ENCODE peak calls at places on chromosome 17, in five cellular contexts. E is SK-N-SH, U is hepatocyte, B is ascending aorta, W is neural progenitor cell. K is an unnamed sample.

GRCh38 chr17:81368623-81369022 is 26.6 kb upstream of the BAHCC1 start:
- DNase-seq in U (no peak), B (no peak), E (no peak), W (no peak), K (no peak)

GRCh38 chr17:2792541-2793169 is 3.6 kb upstream of the RAP1GAP2 start:
- DNase-seq in W (no peak), U (no peak), E (no peak), B (no peak), K (no peak)

GRCh38 chr17:8264320-8264719 is 15.2 kb downstream of the PFAS start:
- DNase-seq in B (no peak), U (no peak), E (no peak), W (no peak), K (no peak)

GRCh38 chr17:44155488-44155887 is 13.8 kb downstream of the HROB start:
- DNase-seq in U (no peak), B (no peak), W (no peak), E (no peak), K (no peak)

GRCh38 chr17:61734012-61734411 is 129.3 kb downstream of the BRIP1 start:
- DNase-seq in E (no peak), W (no peak), B (no peak), U (no peak), K (no peak)

GRCh38 chr17:82839617-82840292 is at the start of gene ZNF750:
- DNase-seq in W (no peak), B (no peak), E (no peak), U (no peak), K (no peak)

GRCh38 chr17:69809331-69809730 is 265.7 kb upstream of the KCNJ16 start:
- DNase-seq in E (no peak), U (no peak), W (no peak), B (no peak), K (no peak)

GRCh38 chr17:44279586-44280344 is 11.8 kb upstream of the SLC4A1 start:
- DNase-seq in U (peak), B (peak), W (no peak), E (no peak), K (peak)

GRCh38 chr17:38674013-38674748 is 576 bp downstream of the EPOP start:
- DNase-seq in U (peak), B (no peak), W (peak), E (peak), K (no peak)

GRCh38 chr17:27038676-27039075 is 255.2 kb upstream of the WSB1 start:
- DNase-seq in B (no peak), E (peak), U (no peak), W (no peak), K (no peak)

GRCh38 chr17:35373532-35373983 is at the start of gene SLFN11:
- DNase-seq in U (peak), E (peak), W (peak), B (peak), K (no peak)

GRCh38 chr17:22202702-22203101 is 510.4 kb downstream of the KCNJ18 start:
- DNase-seq in U (no peak), W (no peak), E (no peak), B (no peak), K (no peak)

GRCh38 chr17:43176119-43176570 is 5.1 kb downstream of the NBR1 start:
- DNase-seq in W (no peak), U (peak), E (no peak), B (no peak), K (no peak)

GRCh38 chr17:60637683-60638082 is 37.7 kb downstream of the PPM1D start:
- DNase-seq in E (no peak), B (no peak), U (no peak), W (no peak), K (no peak)

GRCh38 chr17:31722251-31723056 is 136.6 kb downstream of the COPRS start:
- DNase-seq in B (peak), W (no peak), E (no peak), U (no peak), K (peak)

GRCh38 chr17:28878981-28879380 is 18.6 kb downstream of the FLOT2 start:
- DNase-seq in B (no peak), E (peak), U (peak), W (peak), K (no peak)

GRCh38 chr17:51120357-51120738 is 320 bp downstream of the SPAG9 start:
- DNase-seq in E (peak), U (no peak), B (no peak), W (no peak), K (no peak)

GRCh38 chr17:76188213-76189060 is 47.4 kb upstream of the FOXJ1 start:
- DNase-seq in W (no peak), B (no peak), E (no peak), U (no peak), K (peak)

GRCh38 chr17:6910987-6911603 is 79.6 kb upstream of the TEKT1 start:
- DNase-seq in B (no peak), E (peak), W (peak), U (peak), K (no peak)

GRCh38 chr17:81403040-81403467 is 7.8 kb downstream of the BAHCC1 start:
- DNase-seq in E (no peak), W (peak), U (no peak), B (no peak), K (no peak)

GRCh38 chr17:50314456-50315011 is 31.4 kb upstream of the XYLT2 start:
- DNase-seq in B (no peak), U (no peak), W (no peak), E (no peak), K (no peak)

GRCh38 chr17:70093163-70093562 is 18.1 kb downstream of the KCNJ16 start:
- DNase-seq in E (no peak), U (no peak), W (no peak), B (no peak), K (no peak)

GRCh38 chr17:49571283-49571682 is 4.4 kb upstream of the NXPH3 start:
- DNase-seq in E (peak), B (no peak), W (no peak), U (no peak), K (no peak)

GRCh38 chr17:45720386-45720785 is 63.7 kb upstream of the CRHR1 start:
- DNase-seq in B (no peak), E (no peak), W (no peak), U (no peak), K (no peak)

GRCh38 chr17:45319239-45319703 is 2.5 kb upstream of the MAP3K14 start:
- DNase-seq in B (no peak), W (no peak), E (no peak), U (peak), K (peak)

GRCh38 chr17:32755045-32755805 is 121.7 kb downstream of the MYO1D start:
- DNase-seq in E (peak), U (peak), W (peak), B (no peak), K (peak)

GRCh38 chr17:7222093-7222971 is 2.6 kb downstream of the ACADVL start:
- DNase-seq in B (no peak), W (no peak), E (no peak), U (no peak), K (no peak)

GRCh38 chr17:68314916-68315535 is 23.7 kb downstream of the ARSG start:
- DNase-seq in W (no peak), U (no peak), E (no peak), B (no peak), K (no peak)

GRCh38 chr17:8225813-8226535 is 15.6 kb upstream of the AURKB start:
- DNase-seq in U (peak), E (no peak), W (peak), B (no peak), K (no peak)

GRCh38 chr17:4786111-4786491 is at the start of gene VMO1:
- DNase-seq in E (peak), B (peak), U (no peak), W (peak), K (no peak)

GRCh38 chr17:82213251-82214011 is 789 bp upstream of the CCDC57 start:
- DNase-seq in U (peak), B (peak), W (peak), E (peak), K (no peak)

GRCh38 chr17:54727624-54728023 is 173.0 kb upstream of the TOM1L1 start:
- DNase-seq in U (no peak), E (no peak), B (no peak), W (peak), K (no peak)

DNA sequence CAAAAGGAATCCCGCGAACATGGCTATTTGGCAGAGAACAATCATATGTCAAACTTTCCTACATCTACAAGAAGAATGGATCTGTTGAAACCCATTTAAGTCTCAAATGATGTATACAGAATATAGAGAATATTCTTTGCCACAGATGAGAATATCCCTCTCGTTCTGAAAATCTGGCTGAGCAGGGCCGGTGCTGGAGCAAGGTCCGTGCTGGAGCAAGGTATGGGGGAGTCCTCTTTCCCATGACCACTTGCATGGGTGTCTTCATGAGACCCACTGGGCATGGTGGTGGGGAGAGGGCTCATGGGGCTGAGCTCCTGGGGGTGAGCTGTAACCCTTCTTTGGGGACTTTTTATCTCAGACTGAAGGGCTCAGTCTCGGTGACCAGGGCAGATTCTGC is 440.9 kb downstream of the SOX9 start:
- DNase-seq in W (no peak), B (no peak), U (no peak), E (no peak), K (no peak)
- TF ChIP-seq CTCF in W (no peak), B (no peak), U (no peak), E (no peak), K (no peak)

GRCh38 chr17:57945999-57946797 is 9.0 kb downstream of the CUEDC1 start:
- DNase-seq in W (no peak), E (no peak), U (no peak), B (no peak), K (no peak)
- H3K4me3 ChIP-seq in W (no peak), E (no peak), U (no peak), B (peak), K (peak)

DNA sequence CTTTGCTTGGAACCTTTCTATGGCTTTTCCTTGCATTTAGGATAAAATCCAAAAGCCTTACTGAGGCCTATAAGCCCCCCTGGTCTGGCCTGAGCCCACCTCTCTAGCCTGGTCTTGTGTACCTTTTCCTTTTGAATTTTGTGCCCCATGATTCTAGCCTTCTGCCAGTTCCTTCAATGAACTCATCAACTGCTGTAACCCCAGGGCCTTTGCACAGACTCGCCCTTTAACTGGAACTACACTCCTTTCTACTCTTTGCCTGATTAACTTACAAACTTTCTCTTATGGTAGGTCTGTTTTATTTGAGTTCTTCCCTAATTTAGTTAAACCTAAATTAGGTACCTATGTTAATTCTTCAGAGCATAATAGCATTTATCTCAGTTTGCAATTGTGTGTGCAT is 24.2 kb downstream of the GJD3 start:
- DNase-seq in W (no peak), B (no peak), E (no peak), U (no peak), K (no peak)
- TF ChIP-seq CTCF in W (no peak), B (no peak), E (no peak), U (no peak), K (no peak)

DNA sequence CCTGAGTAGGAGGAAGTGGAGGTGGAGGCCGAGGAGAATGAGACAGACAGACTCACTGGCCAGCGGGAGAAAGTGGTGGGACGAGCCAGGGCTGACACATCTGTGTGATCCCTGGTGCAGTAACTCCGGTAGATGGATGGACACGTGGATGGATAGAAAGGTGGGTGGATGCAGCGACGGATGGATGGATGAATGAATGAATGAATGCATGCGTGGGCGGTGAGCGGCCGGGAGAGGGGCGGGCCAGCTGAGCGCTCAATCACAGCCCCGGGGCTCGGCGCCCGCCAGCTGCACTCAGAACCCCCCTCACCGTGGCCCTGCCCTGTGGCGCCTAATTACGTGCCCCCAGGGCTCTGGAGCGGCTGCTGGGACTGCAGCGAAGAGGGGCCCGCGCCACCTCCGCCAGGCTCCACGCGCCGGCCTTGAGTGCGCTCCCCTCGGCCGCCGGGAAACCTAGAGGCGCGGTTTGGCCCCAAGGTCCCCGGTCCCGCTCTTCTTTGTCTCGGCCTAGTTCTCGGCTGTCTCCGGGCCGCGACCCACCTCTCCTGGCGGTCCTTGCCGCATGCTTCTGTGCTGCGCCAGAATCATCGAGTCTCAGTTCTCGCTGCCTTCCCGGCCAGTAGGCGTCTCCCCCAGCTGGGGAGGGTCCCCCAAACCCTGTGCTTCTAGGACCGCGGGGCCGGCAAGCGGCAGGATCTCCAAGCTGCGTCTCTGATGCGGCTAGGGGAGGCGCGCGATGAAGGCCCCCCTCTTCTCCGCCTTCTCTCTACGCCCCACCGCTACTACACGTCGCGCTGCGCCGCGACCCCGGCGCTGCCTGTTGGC is 41.0 kb downstream of the RAI1 start:
- DNase-seq in W (peak), B (no peak), E (peak), U (no peak), K (no peak)
- H3K4me3 ChIP-seq in W (peak), B (peak), E (no peak), U (no peak), K (peak)

DNA sequence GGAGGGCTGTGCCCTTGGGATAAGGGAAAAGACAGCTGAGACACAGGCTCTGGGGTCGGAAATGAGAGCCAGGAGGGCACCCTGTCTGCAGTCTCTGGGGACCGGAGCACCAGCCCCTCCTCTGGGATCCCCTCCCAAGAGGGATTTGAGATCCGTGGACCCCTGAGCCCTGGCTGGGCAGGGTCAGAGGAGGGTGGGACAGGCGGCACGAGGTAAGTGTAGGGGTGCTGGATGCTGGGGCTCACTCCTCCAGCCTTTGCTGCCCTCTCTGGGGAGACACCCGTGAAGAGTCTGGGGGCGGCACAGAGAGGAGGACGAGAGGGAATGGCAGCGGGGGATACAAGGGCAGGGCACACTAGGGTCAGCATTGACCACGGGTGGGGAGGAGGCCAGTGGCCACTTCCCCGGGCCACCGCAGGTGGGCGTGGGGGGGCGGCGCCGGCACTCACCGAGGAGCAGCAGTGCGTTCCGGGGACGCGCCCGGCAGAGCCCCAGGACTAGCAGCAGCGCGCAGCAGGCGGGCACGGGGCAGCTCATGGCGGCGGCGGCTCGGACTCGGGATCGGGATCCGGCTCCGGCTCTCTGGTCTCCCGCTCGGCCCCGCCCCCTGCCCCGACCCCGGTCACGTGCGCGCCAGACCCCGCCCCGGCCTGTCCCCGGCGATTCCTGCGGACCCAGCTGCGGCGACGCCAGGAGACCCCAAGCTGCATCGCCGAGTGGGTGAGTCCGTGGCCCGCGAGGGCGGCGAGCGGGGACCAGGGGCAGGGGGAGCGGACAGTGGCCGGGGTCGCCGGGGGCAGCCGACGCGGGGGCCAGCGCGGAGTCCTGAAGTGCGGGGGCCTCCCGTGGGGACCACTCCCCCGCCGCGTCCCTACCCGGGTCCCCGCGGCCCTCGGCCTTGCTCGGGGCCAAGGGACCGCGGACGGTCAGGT is at the start of the genes SGSH and SLC26A11:
- DNase-seq in U (peak), W (peak), E (peak), B (peak), K (no peak)
- TF ChIP-seq CTCF in U (no peak), W (no peak), E (peak), B (no peak), K (no peak)

DNA sequence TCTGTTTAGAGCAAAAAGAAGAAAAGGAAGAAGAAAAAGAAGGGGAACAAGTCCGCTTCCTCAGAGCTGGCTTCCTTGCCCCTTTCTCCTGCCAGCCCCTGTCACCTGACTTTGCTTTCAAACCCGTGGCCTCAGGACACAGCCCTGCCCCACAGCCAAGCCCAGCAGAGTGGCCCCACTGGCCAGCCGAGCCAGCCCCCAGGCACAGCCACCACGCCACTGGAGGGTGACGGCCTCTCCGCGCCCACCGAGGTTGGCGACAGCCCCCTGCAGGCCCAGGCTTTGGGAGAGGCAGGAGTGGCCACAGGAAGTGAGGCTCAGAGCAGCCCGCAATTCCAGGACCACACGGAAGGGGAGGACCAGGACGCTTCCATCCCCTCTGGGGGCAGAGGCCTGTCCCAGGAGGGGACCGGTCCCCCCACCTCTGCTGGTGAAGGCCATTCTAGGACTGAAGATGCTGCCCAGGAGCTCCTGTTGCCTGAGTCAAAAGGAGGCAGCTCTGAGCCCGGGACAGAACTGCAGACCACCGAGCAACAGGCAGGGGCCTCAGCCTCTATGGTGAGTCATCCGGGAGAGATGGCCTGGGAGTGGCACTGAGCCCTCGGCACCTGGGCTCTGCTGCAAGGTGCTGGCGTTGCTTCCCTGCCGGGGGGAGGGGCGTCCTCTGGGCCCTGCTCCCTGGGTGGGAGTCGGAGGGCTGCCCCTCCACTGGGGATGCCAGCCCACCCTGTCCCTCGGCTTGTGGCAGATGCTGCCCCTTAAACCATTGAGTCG is 27.3 kb downstream of the RNF213 start:
- DNase-seq in B (no peak), W (no peak), E (no peak), U (no peak), K (no peak)
- H3K4me3 ChIP-seq in B (no peak), W (no peak), E (no peak), U (no peak), K (no peak)

DNA sequence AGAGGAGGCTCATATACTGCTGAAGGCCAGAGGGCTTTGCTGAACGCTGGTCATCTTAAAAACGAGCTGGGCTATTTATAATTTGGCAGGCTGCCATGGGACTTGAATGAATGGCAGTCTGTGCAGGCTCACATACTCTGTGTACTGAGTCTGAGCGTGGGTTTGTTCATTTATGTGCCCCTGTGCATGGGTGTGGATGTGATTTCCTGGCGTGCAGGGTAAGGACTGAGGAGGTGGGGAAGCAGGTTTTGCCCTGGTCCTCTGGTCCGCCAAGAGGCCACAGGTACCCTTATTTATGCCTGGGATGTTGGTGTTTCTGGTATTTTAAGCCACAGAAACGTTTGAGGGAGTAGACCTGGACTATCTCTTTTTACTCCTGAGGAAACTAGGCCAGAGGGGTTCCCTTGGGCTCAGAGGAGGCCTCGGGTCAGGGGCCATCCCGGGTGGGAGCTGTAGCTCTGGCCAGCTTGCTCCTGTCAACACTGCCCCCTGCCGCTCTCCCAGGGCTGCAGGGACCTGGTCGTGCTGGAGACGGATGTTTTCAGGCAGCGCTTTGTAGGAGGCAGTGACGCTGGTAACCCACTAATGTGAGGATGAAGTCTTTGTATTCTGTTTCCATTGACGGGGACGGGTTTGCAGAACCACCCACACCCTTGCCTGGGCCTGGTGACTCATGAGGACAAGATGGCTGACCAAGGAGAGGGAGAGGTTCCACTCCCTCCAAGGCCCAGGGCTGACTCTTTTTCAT is 184.4 kb downstream of the MSI2 start:
- DNase-seq in U (peak), E (peak), W (peak), B (peak), K (peak)
- TF ChIP-seq CTCF in U (peak), E (peak), W (peak), B (no peak), K (peak)